ENCODE peak calls at places on chromosomes 3 and 15, in eight cellular contexts. V, Q, S, M, G, N, X and O are unnamed samples.

GRCh38 chr3:186746008-186746407 is 28.8 kb downstream of the KNG1 start:
- DNase-seq in V (peak), Q (peak), S (peak), M (peak), G (peak), N (no peak), X (no peak), O (no peak)

GRCh38 chr3:39126532-39127071 is 19.1 kb downstream of the TTC21A start:
- DNase-seq in V (peak), Q (no peak), S (peak), M (peak), G (peak), N (peak), X (no peak), O (peak)

GRCh38 chr3:66297917-66298316 is 77.1 kb downstream of the SLC25A26 start:
- DNase-seq in V (no peak), Q (no peak), S (no peak), M (no peak), G (no peak), N (no peak), X (no peak), O (no peak)

GRCh38 chr15:38671675-38672141 is 107.1 kb upstream of the RASGRP1 start:
- DNase-seq in V (no peak), Q (no peak), S (peak), M (no peak), G (no peak), N (no peak), X (peak), O (no peak)

GRCh38 chr15:24916305-24917009 is 38.3 kb upstream of the SNRPN start:
- DNase-seq in V (no peak), Q (no peak), S (no peak), M (no peak), G (no peak), N (no peak), X (no peak), O (peak)

GRCh38 chr3:66392512-66392911 is 108.3 kb downstream of the LRIG1 start:
- DNase-seq in V (no peak), Q (no peak), S (no peak), M (no peak), G (no peak), N (no peak), X (no peak), O (no peak)

GRCh38 chr3:52979190-52979983 is 66.5 kb downstream of the SFMBT1 start:
- DNase-seq in V (no peak), Q (no peak), S (no peak), M (no peak), G (no peak), N (no peak), X (no peak), O (no peak)

GRCh38 chr3:71847794-71848193 is 62.8 kb upstream of the PROK2 start:
- DNase-seq in V (no peak), Q (no peak), S (no peak), M (no peak), G (no peak), N (no peak), X (no peak), O (no peak)

GRCh38 chr3:17845026-17845425 is 102.6 kb upstream of the TBC1D5 start:
- DNase-seq in V (no peak), Q (peak), S (no peak), M (no peak), G (no peak), N (no peak), X (no peak), O (no peak)

GRCh38 chr3:81497565-81497964 is 263.9 kb downstream of the GBE1 start:
- DNase-seq in V (no peak), Q (no peak), S (no peak), M (no peak), G (no peak), N (no peak), X (no peak), O (no peak)

GRCh38 chr15:74978503-74978902 is 16.9 kb upstream of the SCAMP5 start:
- DNase-seq in V (no peak), Q (no peak), S (no peak), M (no peak), G (peak), N (peak), X (no peak), O (no peak)

GRCh38 chr3:45499529-45499928 is 95.0 kb upstream of the LIMD1 start:
- DNase-seq in V (no peak), Q (no peak), S (no peak), M (no peak), G (peak), N (no peak), X (no peak), O (peak)

GRCh38 chr3:111989061-111989678 is 9.6 kb upstream of the TAGLN3 start:
- DNase-seq in V (peak), Q (peak), S (peak), M (no peak), G (peak), N (no peak), X (no peak), O (peak)

GRCh38 chr3:162998205-162998604 is 1501.6 kb downstream of the OTOL1 start:
- DNase-seq in V (no peak), Q (no peak), S (no peak), M (no peak), G (no peak), N (no peak), X (no peak), O (no peak)

GRCh38 chr3:78427303-78427702 is 1340.5 kb downstream of the ROBO1 start:
- DNase-seq in V (no peak), Q (no peak), S (no peak), M (no peak), G (no peak), N (no peak), X (no peak), O (no peak)

GRCh38 chr15:84023636-84024035 is 211.9 kb upstream of the GOLGA6L4 start:
- DNase-seq in V (no peak), Q (no peak), S (peak), M (no peak), G (peak), N (no peak), X (no peak), O (peak)

GRCh38 chr15:60091150-60091549 is 87.0 kb downstream of the FOXB1 start:
- DNase-seq in V (peak), Q (peak), S (no peak), M (peak), G (peak), N (no peak), X (no peak), O (no peak)

GRCh38 chr3:28077566-28077965 is 163.9 kb upstream of the CMC1 start:
- DNase-seq in V (no peak), Q (peak), S (no peak), M (no peak), G (peak), N (no peak), X (no peak), O (no peak)

GRCh38 chr3:25843332-25843731 is 53.4 kb downstream of the OXSM start:
- DNase-seq in V (no peak), Q (no peak), S (no peak), M (no peak), G (no peak), N (no peak), X (no peak), O (no peak)